ENCODE peak calls at places on chromosomes 12 and 14, in ten cellular contexts. T is RWPE1; A is psoas muscle; C is GM03348; K is Daoy; X is stimulated activated naive CD8-positive, alpha-beta T cell treated with anti-CD3 and anti-CD28 coated beads, Interleukin-15, amount 100 ng/mL, for 72 hours; E is NCI-H1930; Y is neural crest cell; W is RCC 7860; G is Jurkat, Clone E6-1. U is an unnamed sample.

GRCh38 chr14:91380610-91381371 is 36.8 kb downstream of the CCDC88C start:
- DNase-seq in T (no peak), A (no peak), C (no peak), K (peak), X (no peak), E (no peak), Y (no peak), W (no peak), G (no peak), U (peak)

GRCh38 chr12:125280482-125281377 is 215.5 kb downstream of the AACS start:
- DNase-seq in T (peak), A (no peak), C (no peak), K (peak), X (no peak), E (no peak), Y (no peak), W (no peak), G (no peak), U (no peak)

GRCh38 chr14:81311816-81312215 is 88.3 kb downstream of the STON2 start:
- DNase-seq in T (peak), A (no peak), C (no peak), K (no peak), X (no peak), E (no peak), Y (no peak), W (no peak), G (no peak), U (no peak)

GRCh38 chr14:103385994-103386491 is 828 bp downstream of the MARK3 start:
- DNase-seq in T (no peak), A (peak), C (peak), K (peak), X (peak), E (no peak), Y (peak), W (peak), G (no peak), U (no peak)

GRCh38 chr12:109288571-109288970 is 20.5 kb downstream of the FOXN4 start:
- DNase-seq in T (no peak), A (no peak), C (no peak), K (peak), X (no peak), E (no peak), Y (no peak), W (no peak), G (no peak), U (no peak)

GRCh38 chr14:95770777-95771176 is 56.9 kb upstream of the TCL1A start:
- DNase-seq in T (no peak), A (no peak), C (no peak), K (peak), X (no peak), E (no peak), Y (no peak), W (no peak), G (peak), U (no peak)

GRCh38 chr12:127548123-127548553 is 718.8 kb upstream of the TMEM132C start:
- DNase-seq in T (peak), A (no peak), C (peak), K (peak), X (no peak), E (peak), Y (no peak), W (peak), G (no peak), U (no peak)

GRCh38 chr14:26605602-26606001 is 7.8 kb upstream of the NOVA1 start:
- DNase-seq in T (no peak), A (no peak), C (no peak), K (no peak), X (no peak), E (no peak), Y (no peak), W (no peak), G (no peak), U (no peak)

GRCh38 chr12:132718644-132719043 is 8.0 kb downstream of the PGAM5 start:
- DNase-seq in T (no peak), A (no peak), C (no peak), K (no peak), X (no peak), E (no peak), Y (no peak), W (no peak), G (no peak), U (no peak)

GRCh38 chr14:60161176-60162107 is 3.8 kb downstream of the DHRS7 start:
- DNase-seq in T (peak), A (peak), C (peak), K (no peak), X (no peak), E (no peak), Y (no peak), W (no peak), G (no peak), U (no peak)

GRCh38 chr12:39127401-39127800 is 222.0 kb upstream of the CPNE8 start:
- DNase-seq in T (peak), A (no peak), C (no peak), K (peak), X (no peak), E (no peak), Y (no peak), W (peak), G (no peak), U (no peak)

GRCh38 chr12:45742590-45742989 is 13.1 kb downstream of the ARID2 start:
- DNase-seq in T (no peak), A (no peak), C (no peak), K (no peak), X (no peak), E (no peak), Y (no peak), W (no peak), G (no peak), U (no peak)

GRCh38 chr12:27822076-27822712 is 42.2 kb upstream of the MANSC4 start:
- DNase-seq in T (peak), A (no peak), C (peak), K (peak), X (peak), E (no peak), Y (no peak), W (peak), G (peak), U (no peak)

GRCh38 chr14:102828201-102828600 is 51.0 kb downstream of the TRAF3 start:
- DNase-seq in T (no peak), A (no peak), C (no peak), K (no peak), X (no peak), E (no peak), Y (no peak), W (no peak), G (no peak), U (no peak)

GRCh38 chr12:40921563-40922163 is 229.4 kb downstream of the CNTN1 start:
- DNase-seq in T (peak), A (no peak), C (peak), K (no peak), X (no peak), E (peak), Y (no peak), W (no peak), G (peak), U (no peak)

GRCh38 chr12:12926571-12927071 is 25.3 kb downstream of the GPRC5D start:
- DNase-seq in T (no peak), A (no peak), C (no peak), K (no peak), X (no peak), E (no peak), Y (no peak), W (no peak), G (no peak), U (no peak)

GRCh38 chr14:65210118-65210826 is 108.0 kb upstream of the MAX start:
- DNase-seq in T (no peak), A (no peak), C (no peak), K (peak), X (peak), E (no peak), Y (no peak), W (no peak), G (peak), U (no peak)

GRCh38 chr14:94036328-94037167 is 10.4 kb downstream of the OTUB2 start:
- DNase-seq in T (peak), A (peak), C (peak), K (peak), X (peak), E (peak), Y (peak), W (peak), G (peak), U (peak)

GRCh38 chr14:36661506-36662257 is at the start of gene PAX9:
- DNase-seq in T (peak), A (peak), C (peak), K (peak), X (peak), E (peak), Y (peak), W (no peak), G (peak), U (peak)

GRCh38 chr12:44618960-44619359 is 257.2 kb downstream of the NELL2 start:
- DNase-seq in T (no peak), A (no peak), C (no peak), K (no peak), X (no peak), E (no peak), Y (no peak), W (no peak), G (no peak), U (no peak)

GRCh38 chr14:38330262-38330661 is 74.4 kb upstream of the CLEC14A start:
- DNase-seq in T (no peak), A (no peak), C (no peak), K (no peak), X (no peak), E (no peak), Y (no peak), W (no peak), G (no peak), U (no peak)

GRCh38 chr14:61710853-61711817 is 15.8 kb downstream of the HIF1A start:
- DNase-seq in T (no peak), A (no peak), C (no peak), K (no peak), X (no peak), E (peak), Y (no peak), W (no peak), G (no peak), U (no peak)

GRCh38 chr12:13044002-13044858 is at the start of gene FAM234B:
- DNase-seq in T (peak), A (peak), C (peak), K (peak), X (peak), E (peak), Y (peak), W (no peak), G (peak), U (peak)

GRCh38 chr12:85575115-85576096 is 260.8 kb downstream of the RASSF9 start:
- DNase-seq in T (peak), A (peak), C (peak), K (peak), X (no peak), E (peak), Y (peak), W (peak), G (peak), U (peak)

GRCh38 chr12:107461222-107461980 is 224.2 kb upstream of the PWP1 start:
- DNase-seq in T (peak), A (no peak), C (peak), K (peak), X (no peak), E (no peak), Y (no peak), W (peak), G (no peak), U (no peak)

GRCh38 chr14:103292426-103293374 is 41.3 kb upstream of the EIF5 start:
- DNase-seq in T (peak), A (peak), C (peak), K (peak), X (peak), E (peak), Y (peak), W (peak), G (peak), U (peak)

GRCh38 chr12:101856030-101856429 is 21.4 kb upstream of the DRAM1 start:
- DNase-seq in T (no peak), A (no peak), C (no peak), K (no peak), X (no peak), E (no peak), Y (no peak), W (no peak), G (no peak), U (no peak)

GRCh38 chr12:21428241-21428640 is 9.2 kb upstream of the PYROXD1 start:
- DNase-seq in T (no peak), A (no peak), C (peak), K (no peak), X (no peak), E (no peak), Y (no peak), W (no peak), G (no peak), U (no peak)

GRCh38 chr12:32891956-32892355 is 4.6 kb downstream of the PKP2 start:
- DNase-seq in T (peak), A (no peak), C (peak), K (peak), X (no peak), E (no peak), Y (no peak), W (peak), G (no peak), U (no peak)

GRCh38 chr12:129819391-129819790 is 84.4 kb downstream of the TMEM132D start:
- DNase-seq in T (no peak), A (no peak), C (no peak), K (peak), X (no peak), E (no peak), Y (no peak), W (peak), G (no peak), U (no peak)

GRCh38 chr12:93894391-93895095 is 217.4 kb downstream of the CRADD start:
- DNase-seq in T (no peak), A (peak), C (peak), K (no peak), X (no peak), E (no peak), Y (no peak), W (no peak), G (no peak), U (peak)

GRCh38 chr14:35883677-35884293 is 57.6 kb downstream of the BRMS1L start:
- DNase-seq in T (peak), A (no peak), C (peak), K (peak), X (peak), E (no peak), Y (peak), W (no peak), G (peak), U (no peak)

GRCh38 chr12:50639721-50640120 is 124.2 kb upstream of the ATF1 start:
- DNase-seq in T (no peak), A (no peak), C (no peak), K (no peak), X (no peak), E (no peak), Y (no peak), W (no peak), G (peak), U (no peak)

GRCh38 chr12:103273645-103274044 is 222.1 kb downstream of the C12orf42 start:
- DNase-seq in T (no peak), A (no peak), C (no peak), K (peak), X (no peak), E (no peak), Y (no peak), W (no peak), G (no peak), U (no peak)

GRCh38 chr14:72129283-72129682 is 197.1 kb downstream of the RGS6 start:
- DNase-seq in T (no peak), A (no peak), C (no peak), K (no peak), X (no peak), E (no peak), Y (no peak), W (no peak), G (no peak), U (no peak)

GRCh38 chr14:64293976-64294671 is at the start of gene ESR2:
- DNase-seq in T (no peak), A (no peak), C (peak), K (peak), X (peak), E (no peak), Y (peak), W (no peak), G (no peak), U (peak)

GRCh38 chr12:39804479-39805241 is 185.1 kb upstream of the ABCD2 start:
- DNase-seq in T (no peak), A (no peak), C (no peak), K (no peak), X (no peak), E (no peak), Y (no peak), W (no peak), G (no peak), U (no peak)

GRCh38 chr14:64702493-64703392 is 1.5 kb upstream of the PLEKHG3 start:
- DNase-seq in T (peak), A (no peak), C (no peak), K (no peak), X (no peak), E (no peak), Y (no peak), W (no peak), G (peak), U (no peak)

GRCh38 chr12:62279961-62280360 is 19.8 kb downstream of the USP15 start:
- DNase-seq in T (no peak), A (no peak), C (no peak), K (no peak), X (no peak), E (no peak), Y (no peak), W (no peak), G (no peak), U (no peak)